ENCODE peak calls at places on chromosomes 12 and 14, in seven cellular contexts. U is breast epithelium, N is K562, D is HCT116, M is spleen, S is endothelial cell of umbilical vein, W is GM23338. A is an unnamed sample.

GRCh38 chr12:47920913-47921312 is 16.1 kb upstream of the VDR start:
- DNase-seq in U (no peak), S (no peak), M (no peak), D (no peak), N (no peak), W (no peak), A (no peak)

GRCh38 chr14:23056956-23057756 is at the start of gene CDH24:
- DNase-seq in M (peak; percentile 92), D (no peak), W (peak; percentile 86), N (peak; percentile 90), U (no peak), S (peak; percentile 62), A (no peak)

GRCh38 chr14:30330452-30330851 is 228.5 kb upstream of the G2E3 start:
- DNase-seq in U (no peak), N (peak; percentile 16), M (no peak), S (no peak), W (peak; percentile 48), D (peak; percentile 6), A (no peak)

GRCh38 chr14:23481362-23481970 is 12.0 kb downstream of the NGDN start:
- DNase-seq in N (peak; percentile 33), S (peak; percentile 6), M (no peak), W (peak; percentile 83), D (no peak), U (no peak), A (no peak)

GRCh38 chr12:12870454-12870853 is 20.9 kb upstream of the GPRC5A start:
- DNase-seq in M (no peak), W (no peak), D (peak; percentile 95), U (no peak), N (no peak), S (peak; percentile 84), A (no peak)

GRCh38 chr12:106883421-106883820 is 72.3 kb upstream of the TMEM263 start:
- DNase-seq in N (no peak), U (no peak), M (no peak), W (no peak), S (no peak), D (no peak), A (no peak)

GRCh38 chr14:54920052-54920451 is 17.4 kb upstream of the GCH1 start:
- DNase-seq in N (no peak), U (no peak), D (no peak), S (no peak), M (no peak), W (no peak), A (no peak)

GRCh38 chr12:5396541-5396940 is 35.4 kb upstream of the NTF3 start:
- DNase-seq in W (no peak), D (no peak), U (no peak), S (no peak), M (no peak), N (no peak), A (no peak)

GRCh38 chr12:42262271-42262670 is 24.2 kb upstream of the YAF2 start:
- DNase-seq in S (no peak), D (no peak), N (no peak), U (no peak), W (no peak), M (no peak), A (no peak)

GRCh38 chr12:6608592-6609311 is 1.6 kb upstream of the CHD4 start:
- DNase-seq in U (peak; percentile 63), M (peak; percentile 83), W (peak; percentile 47), D (no peak), N (peak; percentile 33), S (no peak), A (no peak)

GRCh38 chr12:118060301-118061010 is 523 bp downstream of the WSB2 start:
- DNase-seq in U (peak; percentile 53), N (peak; percentile 41), S (peak; percentile 40), W (peak; percentile 24), M (peak; percentile 92), D (no peak), A (no peak)

GRCh38 chr14:20799955-20800544 is 2.6 kb downstream of the RNASE1 start:
- DNase-seq in D (no peak), S (peak; percentile 90), M (peak; percentile 88), N (peak; percentile 70), U (no peak), W (peak; percentile 48), A (no peak)

GRCh38 chr14:20803221-20803620 is 577 bp upstream of the RNASE1 start:
- DNase-seq in U (no peak), S (no peak), W (no peak), N (peak; percentile 65), D (no peak), M (no peak), A (no peak)

GRCh38 chr14:20799444-20799843 is 3.2 kb downstream of the RNASE1 start:
- DNase-seq in D (no peak), W (no peak), S (peak; percentile 64), M (no peak), U (no peak), N (peak; percentile 77), A (no peak)

GRCh38 chr14:20802341-20803084 is at the start of gene RNASE1:
- DNase-seq in U (no peak), W (no peak), D (no peak), S (peak; percentile 85), N (peak; percentile 65), M (no peak), A (no peak)

DNA sequence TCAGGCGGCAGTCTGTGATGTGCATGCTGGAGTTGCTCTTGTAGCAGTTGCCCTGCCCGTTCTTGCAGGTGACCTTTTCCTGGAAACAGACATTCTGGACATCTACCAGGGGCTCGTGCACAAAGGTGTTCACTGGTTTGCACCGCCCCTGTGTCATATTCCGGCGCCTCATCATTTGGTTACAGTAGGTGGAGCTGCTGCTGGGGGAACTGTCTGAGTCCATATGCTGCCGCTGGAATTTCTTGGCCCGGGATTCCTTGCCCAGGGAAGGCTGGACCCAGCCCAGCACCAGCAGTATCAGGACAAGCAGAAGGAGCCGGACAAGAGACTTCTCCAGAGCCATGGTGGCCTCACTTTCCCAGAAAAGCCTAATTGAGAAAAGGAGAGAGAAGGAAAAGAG is 918 bp downstream of the RNASE1 start:
- DNase-seq in M (no peak), U (no peak), N (peak; percentile 63), S (peak; percentile 50), D (no peak), W (no peak), A (no peak)
- H3K27me3 ChIP-seq in M (no peaks in the 10 kb centered on the region), U (no peaks in the 10 kb centered on the region), N (no peaks in the 10 kb centered on the region), S (no peaks in the 10 kb centered on the region), D (no peaks in the 10 kb centered on the region), W (no peaks in the 10 kb centered on the region), A (no peaks in the 10 kb centered on the region)

GRCh38 chr12:111816065-111816615 is 25.9 kb upstream of the MAPKAPK5 start:
- DNase-seq in M (no peak), D (no peak), U (no peak), W (no peak), N (no peak), S (no peak), A (no peak)

GRCh38 chr12:111818340-111818739 is 23.7 kb upstream of the MAPKAPK5 start:
- DNase-seq in S (no peak), D (no peak), N (no peak), W (no peak), M (no peak), U (no peak), A (no peak)

GRCh38 chr12:111807232-111807631 is 34.8 kb upstream of the MAPKAPK5 start:
- DNase-seq in W (no peak), S (no peak), N (no peak), D (no peak), M (no peak), U (no peak), A (no peak)

GRCh38 chr12:111812881-111813741 is 28.9 kb upstream of the MAPKAPK5 start:
- DNase-seq in U (peak; percentile 73), S (peak; percentile 86), N (peak; percentile 89), W (peak; percentile 95), D (peak; percentile 76), M (peak; percentile 84), A (peak; percentile 50)
- TF ChIP-seq POLR2AphosphoS5 in U (no peak), S (no peak), N (no peak), W (peak; percentile 21), D (no peak), M (no peak), A (no peak)

DNA sequence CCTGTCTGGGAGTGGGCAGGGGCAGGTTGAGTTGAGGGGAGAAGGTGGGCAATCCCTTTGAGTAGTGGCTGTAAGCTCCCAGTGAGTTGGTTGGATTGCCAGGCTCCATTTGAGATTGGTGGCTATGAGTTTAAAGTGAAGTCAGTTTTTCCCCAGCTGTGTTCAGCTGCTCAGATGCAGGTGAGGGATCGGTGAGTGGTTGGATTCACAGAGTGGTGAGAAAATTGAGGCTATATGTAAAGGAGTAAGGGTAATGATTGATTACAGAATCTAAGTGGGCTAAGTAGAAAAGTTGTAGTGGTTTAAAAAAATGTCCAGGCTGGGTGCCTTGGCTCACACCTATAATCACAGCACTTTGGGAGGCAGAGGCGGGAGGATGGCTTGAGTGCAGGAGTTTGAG is 68.6 kb downstream of the GLRX5 start:
- DNase-seq in S (no peak), M (no peak), D (no peak), U (no peak), W (no peak), N (no peak), A (no peak)
- H3K27me3 ChIP-seq in S (no peaks in the 10 kb centered on the region), M (no peaks in the 10 kb centered on the region), D (peaks cover 66% of the 10 kb centered on the region), U (no peaks in the 10 kb centered on the region), W (no peaks in the 10 kb centered on the region), N (peaks cover 11% of the 10 kb centered on the region), A (no peaks in the 10 kb centered on the region)

GRCh38 chr12:114743289-114743688 is 59.3 kb upstream of the TBX3 start:
- DNase-seq in W (no peak), D (no peak), U (no peak), M (no peak), S (no peak), N (no peak), A (no peak)

GRCh38 chr12:114746297-114747074 is 62.5 kb upstream of the TBX3 start:
- DNase-seq in M (no peak), S (no peak), N (no peak), W (no peak), U (no peak), D (no peak), A (no peak)

GRCh38 chr12:114743799-114744198 is 59.8 kb upstream of the TBX3 start:
- DNase-seq in M (no peak), W (no peak), U (no peak), N (no peak), S (no peak), D (no peak), A (no peak)

GRCh38 chr12:114744285-114744684 is 60.3 kb upstream of the TBX3 start:
- DNase-seq in N (no peak), W (no peak), U (no peak), D (no peak), M (no peak), S (no peak), A (no peak)

GRCh38 chr12:114744696-114745095 is 60.7 kb upstream of the TBX3 start:
- DNase-seq in U (no peak), D (no peak), M (no peak), S (no peak), N (no peak), W (no peak), A (no peak)
- TF ChIP-seq POLR2AphosphoS5 in U (no peak), D (no peak), M (no peak), S (no peak), N (no peak), W (no peak), A (no peak)